ENCODE peak calls at places on chromosomes 13 and 19, in four cellular contexts. N is fibroblast of lung, S is AG09309, D is AG04449. J is an unnamed sample.

GRCh38 chr13:69579351-69579750 is 528.3 kb upstream of the ATXN8OS start:
- DNase-seq in N (no peak), S (no peak), D (no peak), J (no peak)

GRCh38 chr13:41061914-41062837 is 867 bp downstream of the WBP4 start:
- DNase-seq in N (peak), S (peak), D (no peak), J (no peak)

GRCh38 chr19:56189785-56190184 is 7.8 kb downstream of the ZSCAN5B start:
- DNase-seq in N (no peak), S (no peak), D (no peak), J (no peak)

GRCh38 chr19:51598159-51598915 is 27.3 kb downstream of the ZNF175 start:
- DNase-seq in N (no peak), S (no peak), D (no peak), J (peak)

GRCh38 chr19:17873661-17874422 is 2.1 kb downstream of the SLC5A5 start:
- DNase-seq in N (no peak), S (no peak), D (no peak), J (no peak)

GRCh38 chr13:34103854-34104253 is 285.9 kb downstream of the RFC3 start:
- DNase-seq in N (no peak), S (no peak), D (no peak), J (no peak)

GRCh38 chr19:27974082-27974513 is 1238.9 kb downstream of the UQCRFS1 start:
- DNase-seq in N (peak), S (no peak), D (no peak), J (no peak)

GRCh38 chr19:5823579-5824281 is 15.8 kb downstream of the FUT6 start:
- DNase-seq in N (no peak), S (no peak), D (no peak), J (no peak)

GRCh38 chr13:25018729-25019115 is 77.2 kb upstream of the PABPC3 start:
- DNase-seq in N (no peak), S (no peak), D (no peak), J (no peak)

GRCh38 chr19:497861-498590 is 1.7 kb downstream of the MADCAM1 start:
- DNase-seq in N (no peak), S (no peak), D (no peak), J (no peak)

GRCh38 chr13:99385161-99385560 is 78.0 kb upstream of the GPR183 start:
- DNase-seq in N (no peak), S (no peak), D (no peak), J (peak)

GRCh38 chr19:14450168-14450874 is 17.2 kb downstream of the PKN1 start:
- DNase-seq in N (no peak), S (no peak), D (no peak), J (no peak)

GRCh38 chr13:105414639-105415038 is 1120.8 kb downstream of the EFNB2 start:
- DNase-seq in N (no peak), S (no peak), D (no peak), J (no peak)

GRCh38 chr13:105412171-105412570 is 1123.3 kb downstream of the EFNB2 start:
- DNase-seq in N (no peak), S (no peak), D (no peak), J (no peak)

GRCh38 chr13:105406551-105406950 is 1128.9 kb downstream of the EFNB2 start:
- DNase-seq in N (no peak), S (no peak), D (no peak), J (no peak)

GRCh38 chr13:105410602-105411001 is 1124.9 kb downstream of the EFNB2 start:
- DNase-seq in N (no peak), S (peak), D (no peak), J (no peak)
- TF ChIP-seq CTCF in N (peak), S (peak), D (peak), J (peak)

GRCh38 chr13:100751826-100752225 is 77.2 kb upstream of the TMTC4 start:
- DNase-seq in N (no peak), S (no peak), D (no peak), J (no peak)
- TF ChIP-seq CTCF in N (no peak), S (no peak), D (no peak), J (no peak)

GRCh38 chr13:58994778-58995177 is 1169.0 kb downstream of the DIAPH3 start:
- DNase-seq in N (peak), S (no peak), D (no peak), J (no peak)
- TF ChIP-seq CTCF in N (no peak), S (no peak), D (no peak), J (peak)

DNA sequence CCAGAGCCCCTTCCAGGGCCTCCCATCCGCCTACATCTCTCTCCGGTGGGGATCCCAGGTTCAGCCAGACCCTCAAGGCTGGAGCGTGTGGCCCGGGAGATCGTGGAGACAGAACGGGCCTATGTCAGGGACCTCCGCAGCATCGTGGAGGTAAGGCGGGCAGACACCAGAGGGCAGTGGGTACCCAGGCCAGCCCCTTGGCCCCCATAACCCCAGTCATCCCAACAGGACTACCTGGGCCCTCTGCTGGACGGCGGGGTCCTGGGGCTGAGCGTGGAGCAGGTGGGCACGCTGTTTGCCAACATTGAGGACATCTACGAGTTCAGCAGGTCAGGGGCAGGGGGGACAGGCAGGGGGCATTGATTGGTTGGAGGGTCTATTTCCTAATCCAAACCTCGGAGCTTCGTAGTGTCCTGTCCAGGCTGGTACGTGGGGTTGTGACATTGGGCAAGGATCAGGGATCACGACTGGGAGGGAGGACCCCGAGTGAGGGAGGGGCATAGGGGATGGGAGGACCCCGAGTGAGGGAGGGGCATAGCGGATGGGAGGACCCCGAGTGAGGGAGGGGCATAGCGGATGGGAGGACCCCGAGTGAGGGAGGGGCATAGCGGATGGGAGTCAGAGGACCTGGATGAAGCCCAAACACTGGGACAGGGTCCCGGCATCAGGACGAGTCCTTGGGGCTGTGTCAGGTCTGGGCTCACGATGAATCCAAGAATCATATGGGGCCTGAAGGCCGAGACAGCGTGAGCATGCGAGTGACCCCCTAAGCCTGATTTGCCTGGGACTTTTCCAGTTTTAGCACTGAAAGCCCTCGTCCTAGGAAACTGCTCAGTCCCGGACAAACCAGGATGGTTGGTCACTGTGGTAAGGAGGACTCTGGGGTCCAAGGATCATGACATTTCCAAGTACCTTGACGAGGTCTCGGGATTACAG is 2.9 kb downstream of the PLEKHG2 start:
- DNase-seq in N (no peak), S (no peak), D (no peak), J (no peak)
- TF ChIP-seq CTCF in N (no peak), S (peak), D (no peak), J (no peak)

DNA sequence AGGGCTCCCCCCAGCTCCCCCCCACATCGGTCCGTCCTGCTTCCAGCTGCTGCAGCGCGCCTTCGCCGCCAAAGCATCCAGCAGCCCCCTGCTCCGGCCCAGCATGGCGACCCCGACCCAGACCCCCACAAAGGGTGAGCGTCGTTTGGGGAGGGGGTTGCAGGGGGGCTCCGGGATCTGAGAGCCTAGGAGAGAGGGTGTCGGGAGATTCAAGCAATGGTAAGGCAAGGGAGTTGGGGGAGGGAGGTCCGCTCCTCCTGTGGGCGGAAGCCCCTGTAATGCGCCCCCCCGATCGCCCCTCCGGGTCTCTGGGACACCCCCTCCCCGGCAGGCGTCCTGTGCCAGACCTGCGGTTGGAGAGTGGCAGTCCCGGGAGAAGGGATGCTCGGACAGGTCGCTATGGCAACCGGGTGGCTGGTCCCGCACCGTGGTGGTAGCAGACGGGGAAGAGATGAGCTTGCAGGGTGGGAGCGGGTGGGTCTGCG is at the start of gene FXYD7:
- DNase-seq in N (no peak), S (no peak), D (no peak), J (no peak)
- TF ChIP-seq CTCF in N (no peak), S (no peak), D (no peak), J (peak)

J was measured in osteocyte.